ENCODE peak calls at places on chromosome 13, in eight cellular contexts. X, N, W, L, Q, J, R and H are unnamed samples.

GRCh38 chr13:24086642-24087041 is 73.9 kb upstream of the SPATA13 start:
- DNase-seq in Q (no peak), L (no peak), N (no peak), X (no peak), J (no peak), W (no peak), R (no peak), H (no peak)

GRCh38 chr13:98556417-98556816 is 20.5 kb downstream of the STK24 start:
- DNase-seq in L (no peak), W (no peak), Q (no peak), J (no peak), X (no peak), N (no peak), R (no peak), H (no peak)

GRCh38 chr13:112142401-112142930 is 75.5 kb downstream of the SOX1 start:
- DNase-seq in L (no peak), W (no peak), J (no peak), N (no peak), X (no peak), Q (no peak), R (no peak), H (no peak)

GRCh38 chr13:50224534-50224933 is 209.3 kb downstream of the KCNRG start:
- DNase-seq in L (no peak), J (no peak), R (no peak), N (peak; percentile 35), W (peak; percentile 46), Q (peak; percentile 24), X (peak; percentile 71), H (no peak)

GRCh38 chr13:114249062-114249461 is 14.4 kb downstream of the CDC16 start:
- DNase-seq in L (no peak), J (no peak), N (no peak), W (no peak), X (no peak), Q (no peak), R (no peak), H (no peak)

GRCh38 chr13:50080158-50080855 is 65.1 kb downstream of the KCNRG start:
- DNase-seq in N (peak; percentile 29), L (peak; percentile 23), Q (peak; percentile 56), R (peak; percentile 29), J (no peak), X (peak; percentile 66), W (peak; percentile 19), H (peak; percentile 48)

GRCh38 chr13:106449096-106449495 is 86.4 kb downstream of the EFNB2 start:
- DNase-seq in Q (no peak), R (no peak), W (no peak), L (no peak), J (no peak), X (no peak), N (no peak), H (no peak)

GRCh38 chr13:41610426-41610825 is 153.1 kb downstream of the RGCC start:
- DNase-seq in Q (peak; percentile 80), J (no peak), W (no peak), N (peak; percentile 50), R (no peak), X (peak; percentile 97), L (no peak), H (no peak)

GRCh38 chr13:30968734-30969335 is 36.4 kb downstream of the TEX26 start:
- DNase-seq in N (no peak), W (no peak), Q (no peak), R (no peak), L (no peak), J (no peak), X (peak; percentile 71), H (no peak)

GRCh38 chr13:95243207-95243606 is 58.0 kb downstream of the ABCC4 start:
- DNase-seq in J (no peak), N (peak; percentile 77), X (no peak), W (no peak), Q (no peak), L (no peak), R (no peak), H (no peak)

GRCh38 chr13:113901642-113902041 is 37.8 kb upstream of the GAS6 start:
- DNase-seq in Q (no peak), R (no peak), N (no peak), X (no peak), L (no peak), J (no peak), W (no peak), H (no peak)

GRCh38 chr13:23723463-23723862 is 153.3 kb downstream of the TNFRSF19 start:
- DNase-seq in N (no peak), R (no peak), W (no peak), L (no peak), Q (peak; percentile 28), X (no peak), J (no peak), H (no peak)

GRCh38 chr13:45336025-45336800 is 4.8 kb downstream of the TPT1 start:
- DNase-seq in N (no peak), X (no peak), J (no peak), Q (no peak), W (no peak), L (no peak), R (no peak), H (no peak)

GRCh38 chr13:38401276-38401675 is 51.6 kb downstream of the UFM1 start:
- DNase-seq in J (no peak), Q (no peak), L (no peak), X (no peak), R (no peak), W (no peak), N (no peak), H (no peak)

GRCh38 chr13:63092461-63092860 is 1676.8 kb upstream of the PCDH20 start:
- DNase-seq in X (peak; percentile 39), L (no peak), W (no peak), N (peak; percentile 7), Q (peak; percentile 6), J (no peak), R (no peak), H (no peak)

GRCh38 chr13:101514695-101515275 is 62.3 kb downstream of the ITGBL1 start:
- DNase-seq in X (peak; percentile 77), N (peak; percentile 44), R (no peak), J (peak; percentile 75), W (peak; percentile 5), L (no peak), Q (peak; percentile 82), H (peak; percentile 80)

GRCh38 chr13:46553886-46554855 is 1.2 kb downstream of the LRCH1 start:
- DNase-seq in X (peak; percentile 91), R (peak; percentile 55), N (peak; percentile 70), W (peak; percentile 50), J (no peak), L (peak; percentile 55), Q (peak; percentile 97), H (peak; percentile 63)

GRCh38 chr13:72127031-72127430 is 260.0 kb upstream of the DACH1 start:
- DNase-seq in Q (no peak), J (no peak), X (no peak), N (no peak), L (no peak), R (no peak), W (no peak), H (no peak)

GRCh38 chr13:51938454-51938853 is 72.8 kb downstream of the ATP7B start:
- DNase-seq in X (no peak), J (no peak), N (no peak), R (no peak), W (no peak), Q (no peak), L (no peak), H (no peak)

GRCh38 chr13:29594710-29595379 is 643 bp downstream of the SLC7A1 start:
- DNase-seq in X (peak; percentile 60), N (no peak), R (peak; percentile 32), J (peak; percentile 45), L (peak; percentile 45), W (peak; percentile 67), Q (peak; percentile 78), H (peak; percentile 49)

GRCh38 chr13:72400859-72401258 is 326.6 kb downstream of the MZT1 start:
- DNase-seq in W (no peak), R (no peak), Q (no peak), J (no peak), L (no peak), X (no peak), N (no peak), H (no peak)

GRCh38 chr13:89401209-89401810 is 1730.1 kb downstream of the SLITRK5 start:
- DNase-seq in L (no peak), X (peak; percentile 79), R (no peak), W (no peak), Q (peak; percentile 80), J (peak; percentile 55), N (peak; percentile 41), H (no peak)

GRCh38 chr13:105452895-105453294 is 1082.6 kb downstream of the EFNB2 start:
- DNase-seq in Q (no peak), L (no peak), W (no peak), N (no peak), J (no peak), X (no peak), R (no peak), H (no peak)

GRCh38 chr13:110221331-110221730 is 85.6 kb downstream of the COL4A1 start:
- DNase-seq in X (no peak), J (no peak), R (no peak), Q (no peak), L (no peak), N (no peak), W (no peak), H (no peak)

GRCh38 chr13:112073245-112074138 is 6.5 kb downstream of the SOX1 start:
- DNase-seq in R (no peak), L (no peak), J (no peak), X (no peak), N (no peak), Q (no peak), W (no peak), H (no peak)

GRCh38 chr13:113749507-113749906 is 9.5 kb upstream of the TMEM255B start:
- DNase-seq in J (no peak), X (no peak), Q (no peak), N (no peak), L (no peak), R (no peak), W (no peak), H (no peak)

GRCh38 chr13:45545686-45546409 is 69.7 kb downstream of the ERICH6B start:
- DNase-seq in X (no peak), W (no peak), N (no peak), Q (no peak), L (no peak), R (no peak), J (no peak), H (no peak)

GRCh38 chr13:37369618-37370017 is 228.9 kb downstream of the POSTN start:
- DNase-seq in L (no peak), W (no peak), X (peak; percentile 72), N (peak; percentile 27), Q (peak; percentile 42), R (no peak), J (no peak), H (no peak)

GRCh38 chr13:41648314-41648935 is 191.1 kb downstream of the RGCC start:
- DNase-seq in J (peak; percentile 37), L (no peak), W (no peak), Q (peak; percentile 89), N (no peak), X (peak; percentile 86), R (no peak), H (no peak)

GRCh38 chr13:22256111-22256639 is 585.3 kb downstream of the FGF9 start:
- DNase-seq in N (no peak), L (no peak), J (no peak), X (no peak), R (no peak), Q (no peak), W (no peak), H (no peak)